ENCODE peak calls at places on chromosomes 11 and 22, in six cellular contexts. One of them, this sample, is unnamed.

GRCh38 chr11:98423933-98424332 is 596.8 kb upstream of the CNTN5 start:
- DNase-seq in endodermal cell: no peak
- DNase-seq in left ventricle myocardium superior: no peak
- DNase-seq in neural crest cell: no peak
- DNase-seq in GM06990: no peak
- DNase-seq in cardiac muscle cell: no peak
- DNase-seq in this sample: no peak

GRCh38 chr22:45129703-45130524 is 33.8 kb upstream of the NUP50 start:
- DNase-seq in endodermal cell: no peak
- DNase-seq in left ventricle myocardium superior: no peak
- DNase-seq in neural crest cell: no peak
- DNase-seq in GM06990: no peak
- DNase-seq in cardiac muscle cell: no peak
- DNase-seq in this sample: no peak

GRCh38 chr22:38398609-38399401 is 56.2 kb downstream of the KCNJ4 start:
- DNase-seq in endodermal cell: peak
- DNase-seq in left ventricle myocardium superior: peak
- DNase-seq in neural crest cell: peak
- DNase-seq in GM06990: peak
- DNase-seq in cardiac muscle cell: peak
- DNase-seq in this sample: peak

GRCh38 chr11:74397531-74398243 is 546 bp downstream of the PGM2L1 start:
- DNase-seq in endodermal cell: peak
- DNase-seq in left ventricle myocardium superior: no peak
- DNase-seq in neural crest cell: no peak
- DNase-seq in GM06990: peak
- DNase-seq in cardiac muscle cell: peak
- DNase-seq in this sample: peak

GRCh38 chr11:22734628-22735345 is 68.4 kb downstream of the GAS2 start:
- DNase-seq in endodermal cell: no peak
- DNase-seq in left ventricle myocardium superior: no peak
- DNase-seq in neural crest cell: no peak
- DNase-seq in GM06990: no peak
- DNase-seq in cardiac muscle cell: no peak
- DNase-seq in this sample: no peak

GRCh38 chr11:13105237-13105844 is 96.2 kb downstream of the RASSF10 start:
- DNase-seq in endodermal cell: no peak
- DNase-seq in left ventricle myocardium superior: peak
- DNase-seq in neural crest cell: no peak
- DNase-seq in GM06990: no peak
- DNase-seq in cardiac muscle cell: peak
- DNase-seq in this sample: peak

GRCh38 chr11:122207505-122207904 is 91.5 kb upstream of the BLID start:
- DNase-seq in endodermal cell: no peak
- DNase-seq in left ventricle myocardium superior: no peak
- DNase-seq in neural crest cell: no peak
- DNase-seq in GM06990: no peak
- DNase-seq in cardiac muscle cell: peak
- DNase-seq in this sample: no peak

GRCh38 chr11:492416-493226 is 14.4 kb downstream of the RNH1 start:
- DNase-seq in endodermal cell: no peak
- DNase-seq in left ventricle myocardium superior: peak
- DNase-seq in neural crest cell: no peak
- DNase-seq in GM06990: no peak
- DNase-seq in cardiac muscle cell: no peak
- DNase-seq in this sample: peak

GRCh38 chr11:78759067-78759466 is 184.4 kb upstream of the NARS2 start:
- DNase-seq in endodermal cell: no peak
- DNase-seq in left ventricle myocardium superior: no peak
- DNase-seq in neural crest cell: no peak
- DNase-seq in GM06990: no peak
- DNase-seq in cardiac muscle cell: no peak
- DNase-seq in this sample: no peak

GRCh38 chr11:61735391-61735790 is 17.0 kb upstream of the MYRF start:
- DNase-seq in endodermal cell: no peak
- DNase-seq in left ventricle myocardium superior: no peak
- DNase-seq in neural crest cell: no peak
- DNase-seq in GM06990: no peak
- DNase-seq in cardiac muscle cell: no peak
- DNase-seq in this sample: no peak

GRCh38 chr22:40024201-40025061 is 29.7 kb downstream of the FAM83F start:
- DNase-seq in endodermal cell: peak
- DNase-seq in left ventricle myocardium superior: peak
- DNase-seq in neural crest cell: peak
- DNase-seq in GM06990: peak
- DNase-seq in cardiac muscle cell: peak
- DNase-seq in this sample: peak

GRCh38 chr11:120908521-120909181 is 115.3 kb upstream of the TBCEL start:
- DNase-seq in endodermal cell: no peak
- DNase-seq in left ventricle myocardium superior: no peak
- DNase-seq in neural crest cell: no peak
- DNase-seq in GM06990: no peak
- DNase-seq in cardiac muscle cell: peak
- DNase-seq in this sample: no peak

GRCh38 chr22:43205748-43206514 is 19.0 kb upstream of the TTLL12 start:
- DNase-seq in endodermal cell: no peak
- DNase-seq in left ventricle myocardium superior: no peak
- DNase-seq in neural crest cell: no peak
- DNase-seq in GM06990: no peak
- DNase-seq in cardiac muscle cell: no peak
- DNase-seq in this sample: no peak

GRCh38 chr11:9817191-9817590 is 153.3 kb downstream of the SWAP70 start:
- DNase-seq in endodermal cell: no peak
- DNase-seq in left ventricle myocardium superior: no peak
- DNase-seq in neural crest cell: no peak
- DNase-seq in GM06990: no peak
- DNase-seq in cardiac muscle cell: no peak
- DNase-seq in this sample: no peak

GRCh38 chr11:110712643-110713468 is 619 bp upstream of the ARHGAP20 start:
- DNase-seq in endodermal cell: no peak
- DNase-seq in left ventricle myocardium superior: no peak
- DNase-seq in neural crest cell: no peak
- DNase-seq in GM06990: no peak
- DNase-seq in cardiac muscle cell: peak
- DNase-seq in this sample: peak

GRCh38 chr11:10487002-10487647 is 32.1 kb downstream of the AMPD3 start:
- DNase-seq in endodermal cell: peak
- DNase-seq in left ventricle myocardium superior: no peak
- DNase-seq in neural crest cell: no peak
- DNase-seq in GM06990: no peak
- DNase-seq in cardiac muscle cell: no peak
- DNase-seq in this sample: no peak

GRCh38 chr11:112290462-112290894 is 29.8 kb upstream of the PLET1 start:
- DNase-seq in endodermal cell: no peak
- DNase-seq in left ventricle myocardium superior: no peak
- DNase-seq in neural crest cell: no peak
- DNase-seq in GM06990: no peak
- DNase-seq in cardiac muscle cell: peak
- DNase-seq in this sample: no peak

GRCh38 chr11:72661486-72661885 is 12.7 kb downstream of the PDE2A start:
- DNase-seq in endodermal cell: peak
- DNase-seq in left ventricle myocardium superior: no peak
- DNase-seq in neural crest cell: no peak
- DNase-seq in GM06990: no peak
- DNase-seq in cardiac muscle cell: no peak
- DNase-seq in this sample: no peak

This sample was measured in right cardiac atrium.